ENCODE peak calls at places on chromosomes 5 and 9, in nine cellular contexts. One of them, this sample, is unnamed.
A peak's percentile ranks its signal among the peaks of the same experiment; 100 is the strongest.

GRCh38 chr5:137269886-137270285 is 229.2 kb downstream of the SPOCK1 start:
- DNase-seq in PC-9: no peak
- DNase-seq in H9: no peak
- DNase-seq in tibial artery: no peak
- DNase-seq in coronary artery: no peak
- DNase-seq in astrocyte: no peak
- DNase-seq in GM23248: no peak
- DNase-seq in neuronal stem cell: no peak
- DNase-seq in hepatocyte: no peak
- DNase-seq in this sample: no peak

GRCh38 chr9:20624201-20625002 is 2.1 kb upstream of the MLLT3 start:
- DNase-seq in hepatocyte: peak; percentile 84
- DNase-seq in PC-9: peak; percentile 48
- DNase-seq in H9: peak; percentile 41
- DNase-seq in GM23248: peak; percentile 83
- DNase-seq in tibial artery: peak; percentile 52
- DNase-seq in coronary artery: no peak
- DNase-seq in neuronal stem cell: peak; percentile 77
- DNase-seq in astrocyte: peak; percentile 62
- DNase-seq in this sample: peak; percentile 53

GRCh38 chr9:3181049-3181953 is 337.4 kb upstream of the PUM3 start:
- DNase-seq in hepatocyte: peak; percentile 75
- DNase-seq in neuronal stem cell: peak; percentile 32
- DNase-seq in tibial artery: no peak
- DNase-seq in astrocyte: no peak
- DNase-seq in coronary artery: no peak
- DNase-seq in H9: peak; percentile 86
- DNase-seq in PC-9: no peak
- DNase-seq in GM23248: peak; percentile 38
- DNase-seq in this sample: peak; percentile 62

GRCh38 chr9:136626740-136627642 is 35.7 kb upstream of the EGFL7 start:
- DNase-seq in PC-9: no peak
- DNase-seq in H9: no peak
- DNase-seq in hepatocyte: peak; percentile 66
- DNase-seq in coronary artery: no peak
- DNase-seq in GM23248: peak; percentile 26
- DNase-seq in tibial artery: no peak
- DNase-seq in neuronal stem cell: no peak
- DNase-seq in astrocyte: no peak
- DNase-seq in this sample: peak; percentile 73

GRCh38 chr5:5497132-5497748 is 74.8 kb downstream of the ICE1 start:
- DNase-seq in GM23248: peak; percentile 83
- DNase-seq in PC-9: no peak
- DNase-seq in tibial artery: peak; percentile 36
- DNase-seq in astrocyte: peak; percentile 24
- DNase-seq in neuronal stem cell: peak; percentile 15
- DNase-seq in hepatocyte: peak; percentile 80
- DNase-seq in coronary artery: no peak
- DNase-seq in H9: peak; percentile 74
- DNase-seq in this sample: no peak

GRCh38 chr5:125349432-125349831 is 603.0 kb upstream of the ZNF608 start:
- DNase-seq in GM23248: peak; percentile 11
- DNase-seq in neuronal stem cell: peak; percentile 47
- DNase-seq in astrocyte: peak; percentile 24
- DNase-seq in H9: no peak
- DNase-seq in tibial artery: no peak
- DNase-seq in coronary artery: no peak
- DNase-seq in hepatocyte: peak; percentile 35
- DNase-seq in PC-9: no peak
- DNase-seq in this sample: no peak

GRCh38 chr5:130335116-130335515 is 430.9 kb downstream of the CHSY3 start:
- DNase-seq in neuronal stem cell: no peak
- DNase-seq in tibial artery: no peak
- DNase-seq in astrocyte: peak; percentile 43
- DNase-seq in H9: no peak
- DNase-seq in PC-9: no peak
- DNase-seq in hepatocyte: no peak
- DNase-seq in GM23248: no peak
- DNase-seq in coronary artery: no peak
- DNase-seq in this sample: no peak

GRCh38 chr5:141476132-141476909 is 555 bp downstream of the PCDHGC3 start:
- DNase-seq in astrocyte: peak; percentile 80
- DNase-seq in H9: peak; percentile 59
- DNase-seq in GM23248: peak; percentile 89
- DNase-seq in hepatocyte: peak; percentile 62
- DNase-seq in neuronal stem cell: no peak
- DNase-seq in coronary artery: no peak
- DNase-seq in tibial artery: peak; percentile 68
- DNase-seq in PC-9: no peak
- DNase-seq in this sample: peak; percentile 37

GRCh38 chr9:79611091-79611614 is 39.4 kb downstream of the TLE4 start:
- DNase-seq in H9: no peak
- DNase-seq in neuronal stem cell: peak; percentile 69
- DNase-seq in hepatocyte: no peak
- DNase-seq in astrocyte: peak; percentile 99
- DNase-seq in PC-9: no peak
- DNase-seq in GM23248: peak; percentile 87
- DNase-seq in coronary artery: no peak
- DNase-seq in tibial artery: no peak
- DNase-seq in this sample: no peak

GRCh38 chr5:82894754-82895153 is 182.4 kb downstream of the TMEM167A start:
- DNase-seq in hepatocyte: no peak
- DNase-seq in tibial artery: no peak
- DNase-seq in astrocyte: no peak
- DNase-seq in GM23248: no peak
- DNase-seq in PC-9: no peak
- DNase-seq in coronary artery: no peak
- DNase-seq in H9: no peak
- DNase-seq in neuronal stem cell: no peak
- DNase-seq in this sample: no peak

GRCh38 chr5:146993876-146994530 is 115.4 kb upstream of the PPP2R2B start:
- DNase-seq in astrocyte: peak; percentile 76
- DNase-seq in H9: no peak
- DNase-seq in coronary artery: no peak
- DNase-seq in tibial artery: no peak
- DNase-seq in neuronal stem cell: no peak
- DNase-seq in PC-9: no peak
- DNase-seq in GM23248: peak; percentile 14
- DNase-seq in hepatocyte: no peak
- DNase-seq in this sample: no peak

GRCh38 chr9:132283863-132284262 is 70.9 kb downstream of the SETX start:
- DNase-seq in neuronal stem cell: no peak
- DNase-seq in tibial artery: no peak
- DNase-seq in astrocyte: peak; percentile 57
- DNase-seq in coronary artery: no peak
- DNase-seq in hepatocyte: no peak
- DNase-seq in GM23248: peak; percentile 45
- DNase-seq in PC-9: no peak
- DNase-seq in H9: no peak
- DNase-seq in this sample: no peak

GRCh38 chr5:15601274-15601673 is 101.3 kb downstream of the FBXL7 start:
- DNase-seq in neuronal stem cell: no peak
- DNase-seq in tibial artery: no peak
- DNase-seq in coronary artery: no peak
- DNase-seq in PC-9: no peak
- DNase-seq in hepatocyte: no peak
- DNase-seq in GM23248: no peak
- DNase-seq in astrocyte: no peak
- DNase-seq in H9: no peak
- DNase-seq in this sample: no peak

GRCh38 chr9:114367823-114368609 is 19.8 kb downstream of the AKNA start:
- DNase-seq in GM23248: no peak
- DNase-seq in hepatocyte: no peak
- DNase-seq in neuronal stem cell: no peak
- DNase-seq in tibial artery: no peak
- DNase-seq in astrocyte: no peak
- DNase-seq in H9: no peak
- DNase-seq in coronary artery: no peak
- DNase-seq in PC-9: no peak
- DNase-seq in this sample: no peak
- H3K27ac ChIP-seq in GM23248: no peak overlapping the region
- H3K27ac ChIP-seq in hepatocyte: peak overlapping the region; percentile 83
- H3K27ac ChIP-seq in neuronal stem cell: no peak overlapping the region
- H3K27ac ChIP-seq in tibial artery: peak overlapping the region; percentile 49
- H3K27ac ChIP-seq in astrocyte: no peak overlapping the region
- H3K27ac ChIP-seq in H9: no peak overlapping the region
- H3K27ac ChIP-seq in coronary artery: peak overlapping the region; percentile 55
- H3K27ac ChIP-seq in PC-9: no peak overlapping the region
- H3K27ac ChIP-seq in this sample: no peak overlapping the region

DNA sequence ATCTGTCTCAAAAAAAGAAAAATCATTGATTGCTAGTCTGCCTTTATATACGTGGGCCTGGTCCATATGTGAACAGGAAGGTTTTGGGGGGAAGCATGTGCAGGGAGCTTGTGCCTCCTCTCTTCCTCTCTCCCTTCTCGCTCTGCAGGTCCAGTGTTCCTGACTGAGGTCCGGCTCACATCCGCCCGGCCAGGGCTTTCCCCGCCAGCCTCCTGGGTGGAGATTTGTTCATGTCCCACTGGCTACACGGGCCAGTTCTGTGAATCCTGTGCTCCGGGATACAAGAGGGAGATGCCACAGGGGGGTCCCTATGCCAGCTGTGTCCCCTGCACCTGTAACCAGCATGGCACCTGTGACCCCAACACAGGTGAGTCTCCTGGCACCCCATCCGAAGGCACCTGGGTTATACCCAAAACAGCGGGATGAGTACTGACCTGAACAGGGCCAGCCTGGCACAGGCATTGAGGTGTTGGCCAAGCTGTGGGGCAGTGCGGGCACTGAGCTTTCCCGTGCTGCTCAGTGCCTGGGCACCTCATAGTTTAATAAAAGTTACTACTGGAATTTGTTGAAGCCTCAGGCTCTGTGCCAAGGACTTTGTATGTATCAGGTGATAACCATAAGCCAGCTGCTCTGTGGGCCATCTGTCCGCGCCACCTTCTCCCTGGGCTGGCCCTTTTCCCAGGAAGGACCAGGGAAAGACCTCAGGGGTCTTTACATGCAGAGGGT is 39.4 kb upstream of the AIF1L start:
- DNase-seq in hepatocyte: no peak
- DNase-seq in H9: no peak
- DNase-seq in neuronal stem cell: no peak
- DNase-seq in tibial artery: no peak
- DNase-seq in astrocyte: no peak
- DNase-seq in GM23248: no peak
- DNase-seq in PC-9: no peak
- DNase-seq in coronary artery: no peak
- DNase-seq in this sample: no peak
- H3K27ac ChIP-seq in hepatocyte: no peak overlapping the region
- H3K27ac ChIP-seq in H9: no peak overlapping the region
- H3K27ac ChIP-seq in neuronal stem cell: no peak overlapping the region
- H3K27ac ChIP-seq in tibial artery: no peak overlapping the region
- H3K27ac ChIP-seq in astrocyte: no peak overlapping the region
- H3K27ac ChIP-seq in GM23248: no peak overlapping the region
- H3K27ac ChIP-seq in PC-9: no peak overlapping the region
- H3K27ac ChIP-seq in coronary artery: no peak overlapping the region
- H3K27ac ChIP-seq in this sample: no peak overlapping the region

GRCh38 chr5:34684980-34685352 is 28.8 kb downstream of the RAI14 start:
- DNase-seq in coronary artery: no peak
- DNase-seq in tibial artery: no peak
- DNase-seq in neuronal stem cell: no peak
- DNase-seq in GM23248: no peak
- DNase-seq in PC-9: no peak
- DNase-seq in astrocyte: no peak
- DNase-seq in H9: no peak
- DNase-seq in hepatocyte: no peak
- DNase-seq in this sample: no peak

GRCh38 chr5:34680896-34681295 is 24.8 kb downstream of the RAI14 start:
- DNase-seq in coronary artery: no peak
- DNase-seq in tibial artery: no peak
- DNase-seq in H9: no peak
- DNase-seq in hepatocyte: no peak
- DNase-seq in GM23248: no peak
- DNase-seq in PC-9: no peak
- DNase-seq in neuronal stem cell: no peak
- DNase-seq in astrocyte: no peak
- DNase-seq in this sample: no peak

GRCh38 chr5:34684281-34684979 is 28.3 kb downstream of the RAI14 start:
- DNase-seq in GM23248: peak; percentile 78
- DNase-seq in H9: no peak
- DNase-seq in coronary artery: no peak
- DNase-seq in astrocyte: peak; percentile 81
- DNase-seq in tibial artery: no peak
- DNase-seq in hepatocyte: peak; percentile 75
- DNase-seq in PC-9: peak; percentile 97
- DNase-seq in neuronal stem cell: peak; percentile 80
- DNase-seq in this sample: no peak

GRCh38 chr5:34685485-34686197 is 29.5 kb downstream of the RAI14 start:
- DNase-seq in neuronal stem cell: peak; percentile 64
- DNase-seq in tibial artery: no peak
- DNase-seq in hepatocyte: no peak
- DNase-seq in GM23248: peak; percentile 92
- DNase-seq in PC-9: no peak
- DNase-seq in H9: no peak
- DNase-seq in astrocyte: peak; percentile 77
- DNase-seq in coronary artery: no peak
- DNase-seq in this sample: no peak

GRCh38 chr5:34682926-34683623 is 26.9 kb downstream of the RAI14 start:
- DNase-seq in astrocyte: peak; percentile 81
- DNase-seq in tibial artery: no peak
- DNase-seq in hepatocyte: no peak
- DNase-seq in neuronal stem cell: no peak
- DNase-seq in GM23248: no peak
- DNase-seq in H9: no peak
- DNase-seq in coronary artery: no peak
- DNase-seq in PC-9: peak; percentile 99
- DNase-seq in this sample: no peak
- H3K27ac ChIP-seq in astrocyte: peak overlapping the region; percentile 75
- H3K27ac ChIP-seq in tibial artery: no peak overlapping the region
- H3K27ac ChIP-seq in hepatocyte: no peak overlapping the region
- H3K27ac ChIP-seq in neuronal stem cell: peak overlapping the region; percentile 56
- H3K27ac ChIP-seq in GM23248: no peak overlapping the region
- H3K27ac ChIP-seq in H9: no peak overlapping the region
- H3K27ac ChIP-seq in coronary artery: no peak overlapping the region
- H3K27ac ChIP-seq in PC-9: peak overlapping the region; percentile 86
- H3K27ac ChIP-seq in this sample: peak overlapping the region; percentile 38

DNA sequence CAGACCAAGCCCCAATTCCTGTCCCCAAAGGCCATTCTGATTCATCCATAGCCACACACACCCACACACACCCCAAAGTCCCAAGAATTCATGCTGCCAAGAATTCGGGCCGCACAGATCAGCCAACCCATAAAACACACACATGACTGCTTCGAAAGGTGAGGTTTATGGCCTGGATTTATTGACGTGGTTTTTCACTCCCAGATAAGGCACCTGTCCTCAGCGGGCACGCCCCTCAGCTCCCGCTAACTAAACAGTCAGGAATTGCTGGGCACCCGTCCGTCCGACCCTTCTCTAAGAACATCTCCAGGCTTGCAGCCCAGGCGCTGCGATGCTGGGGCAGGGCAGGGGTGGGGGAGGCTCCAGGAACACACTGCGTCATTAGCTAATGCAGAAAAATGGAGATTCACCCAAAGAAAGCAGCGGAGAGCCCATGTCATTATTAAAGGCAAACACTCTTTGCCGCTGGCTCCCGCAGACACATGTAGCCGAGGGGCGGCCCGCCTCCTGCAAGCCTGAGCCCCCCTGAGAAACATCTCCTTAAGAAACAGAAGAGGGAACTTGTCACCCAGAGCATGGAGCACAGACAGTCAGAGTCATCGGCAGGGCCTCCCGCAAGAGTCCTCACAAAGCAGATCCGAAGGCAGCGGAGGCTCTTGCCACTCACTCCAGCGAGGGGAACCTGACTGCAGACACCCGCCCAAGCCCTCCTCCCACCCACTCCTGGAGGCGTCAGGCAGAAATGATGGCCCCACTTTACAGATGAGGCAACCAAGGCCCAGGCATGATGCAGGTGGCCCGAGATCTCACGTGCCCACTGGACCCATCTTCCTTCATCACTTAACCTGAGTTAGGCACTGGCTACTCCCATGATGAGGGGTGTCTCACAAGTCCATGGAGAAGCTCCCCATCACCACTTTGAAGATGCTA is 19.8 kb downstream of the VAV2 start:
- DNase-seq in coronary artery: no peak
- DNase-seq in H9: no peak
- DNase-seq in hepatocyte: peak; percentile 84
- DNase-seq in PC-9: peak; percentile 64
- DNase-seq in GM23248: no peak
- DNase-seq in neuronal stem cell: no peak
- DNase-seq in tibial artery: no peak
- DNase-seq in astrocyte: no peak
- DNase-seq in this sample: peak; percentile 42
- H3K27ac ChIP-seq in coronary artery: no peak overlapping the region
- H3K27ac ChIP-seq in H9: no peak overlapping the region
- H3K27ac ChIP-seq in hepatocyte: peak overlapping the region; percentile 95
- H3K27ac ChIP-seq in PC-9: no peak overlapping the region
- H3K27ac ChIP-seq in GM23248: no peak overlapping the region
- H3K27ac ChIP-seq in neuronal stem cell: no peak overlapping the region
- H3K27ac ChIP-seq in tibial artery: no peak overlapping the region
- H3K27ac ChIP-seq in astrocyte: no peak overlapping the region
- H3K27ac ChIP-seq in this sample: no peak overlapping the region

This sample was measured in pancreas.